ENCODE peak calls at places on chromosomes 13 and 19, in four cellular contexts. U is thoracic aorta, L is fibroblast of pulmonary artery, M is neural progenitor cell. W is an unnamed sample.

GRCh38 chr19:46670874-46671273 is 9.9 kb upstream of the DACT3 start:
- DNase-seq in U (no peak), M (no peak), L (peak; percentile 11), W (no peak)

GRCh38 chr19:2239771-2240770 is 3.4 kb downstream of the SF3A2 start:
- DNase-seq in L (peak; percentile 57), U (no peak), M (peak; percentile 90), W (no peak)

GRCh38 chr19:9848060-9848459 is 12.9 kb downstream of the PIN1 start:
- DNase-seq in L (no peak), U (no peak), M (peak; percentile 65), W (no peak)

GRCh38 chr19:41792513-41793413 is 3.6 kb upstream of the CEACAM3 start:
- DNase-seq in M (peak; percentile 79), L (peak; percentile 56), U (no peak), W (no peak)

GRCh38 chr13:89920461-89920860 is 1427.0 kb upstream of the MIR17HG start:
- DNase-seq in U (no peak), L (no peak), M (no peak), W (no peak)

GRCh38 chr19:3975144-3975543 is 4.2 kb upstream of the DAPK3 start:
- DNase-seq in L (no peak), U (no peak), M (no peak), W (no peak)

GRCh38 chr19:33444993-33445751 is 71.7 kb downstream of the CEBPG start:
- DNase-seq in L (no peak), M (no peak), U (no peak), W (no peak)

GRCh38 chr19:46133777-46134231 is 9.3 kb upstream of the IGFL3 start:
- DNase-seq in M (peak; percentile 35), U (no peak), L (peak; percentile 10), W (no peak)

GRCh38 chr19:17695198-17695597 is 7.0 kb upstream of the UNC13A start:
- DNase-seq in L (no peak), U (no peak), M (no peak), W (no peak)

GRCh38 chr19:41776700-41777099 is 19.7 kb upstream of the CEACAM3 start:
- DNase-seq in M (no peak), U (no peak), L (no peak), W (no peak)

GRCh38 chr13:94252209-94252608 is 227.3 kb downstream of the DCT start:
- DNase-seq in L (no peak), M (no peak), U (no peak), W (no peak)
- H3K4me3 ChIP-seq in L (no peak overlapping the region), M (no peak overlapping the region), U (no peak overlapping the region), W (no peak overlapping the region)

DNA sequence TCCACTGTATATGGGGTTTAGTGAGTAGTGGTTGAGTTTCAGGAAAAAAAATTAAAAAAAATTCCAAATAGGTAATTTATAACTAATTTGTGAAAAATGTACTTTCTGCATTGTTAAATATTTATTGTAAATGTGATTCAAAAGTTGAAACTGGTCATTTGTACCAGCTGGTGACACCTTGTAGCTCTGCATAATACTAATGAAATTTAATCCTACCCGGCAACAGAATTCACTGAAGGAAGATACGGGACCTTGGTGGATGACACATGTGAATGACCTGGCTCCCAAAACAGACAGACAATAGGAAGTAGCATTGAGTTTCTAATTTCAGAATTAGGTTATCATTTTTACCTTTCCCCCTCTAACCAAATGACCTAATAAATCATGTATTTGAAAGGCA is 73.8 kb downstream of the SLITRK6 start:
- DNase-seq in U (no peak), M (no peak), L (no peak), W (no peak)
- H3K4me3 ChIP-seq in U (no peak overlapping the region), M (no peak overlapping the region), L (no peak overlapping the region), W (no peak overlapping the region)

DNA sequence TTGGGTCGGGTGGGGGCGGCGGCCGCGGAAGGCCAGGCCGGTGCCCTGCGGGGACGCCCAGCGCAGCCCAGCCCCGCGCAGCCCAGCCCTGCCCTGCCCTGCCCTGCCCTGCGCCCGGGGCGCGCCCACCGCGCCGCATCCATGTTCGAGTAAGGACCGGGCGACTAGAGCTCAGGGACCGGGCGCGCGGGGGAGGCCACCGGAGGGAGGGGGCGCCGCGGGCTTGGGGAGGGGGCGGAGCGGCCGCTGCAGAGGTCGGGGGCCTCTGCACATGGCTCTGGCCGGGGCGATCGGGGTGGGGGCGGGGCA is 169 bp downstream of the GRAMD1A start:
- DNase-seq in L (no peak), U (no peak), M (no peak), W (no peak)
- H3K4me3 ChIP-seq in L (peak overlapping the region; percentile 86), U (peak overlapping the region; percentile 95), M (peak overlapping the region; percentile 86), W (peak overlapping the region; percentile 81)

GRCh38 chr19:47786566-47786965 is 8.1 kb downstream of the SELENOW start:
- DNase-seq in M (no peak), U (no peak), L (no peak), W (no peak)

GRCh38 chr19:47792616-47793015 is 11.7 kb downstream of the TPRX1 start:
- DNase-seq in M (no peak), L (no peak), U (no peak), W (no peak)

GRCh38 chr19:47794526-47794925 is 9.8 kb downstream of the TPRX1 start:
- DNase-seq in L (no peak), U (no peak), M (peak; percentile 21), W (no peak)

DNA sequence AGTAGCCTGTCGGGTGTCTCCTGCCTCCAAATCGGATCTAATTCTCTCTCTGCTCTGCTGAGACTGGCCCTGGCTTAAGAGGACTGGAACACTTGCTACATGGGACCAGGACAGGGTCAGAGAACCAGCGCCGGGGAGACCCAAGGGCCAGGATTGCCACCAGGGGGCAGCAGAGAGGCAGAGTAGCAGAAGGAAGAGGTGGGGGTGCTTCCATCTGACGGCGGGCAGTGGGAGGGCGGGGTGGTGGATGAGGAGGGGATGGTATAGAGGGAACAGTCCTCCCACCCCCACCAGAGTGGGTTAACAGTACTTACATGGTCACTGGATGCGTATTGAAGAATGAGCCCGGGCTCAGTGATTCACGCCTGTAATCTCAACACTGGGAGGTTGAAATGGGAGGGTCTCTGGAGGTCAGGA is 11.9 kb downstream of the SELENOW start:
- DNase-seq in L (peak; percentile 73), M (peak; percentile 96), U (peak; percentile 50), W (no peak)
- H3K4me3 ChIP-seq in L (no peak overlapping the region), M (no peak overlapping the region), U (no peak overlapping the region), W (no peak overlapping the region)

DNA sequence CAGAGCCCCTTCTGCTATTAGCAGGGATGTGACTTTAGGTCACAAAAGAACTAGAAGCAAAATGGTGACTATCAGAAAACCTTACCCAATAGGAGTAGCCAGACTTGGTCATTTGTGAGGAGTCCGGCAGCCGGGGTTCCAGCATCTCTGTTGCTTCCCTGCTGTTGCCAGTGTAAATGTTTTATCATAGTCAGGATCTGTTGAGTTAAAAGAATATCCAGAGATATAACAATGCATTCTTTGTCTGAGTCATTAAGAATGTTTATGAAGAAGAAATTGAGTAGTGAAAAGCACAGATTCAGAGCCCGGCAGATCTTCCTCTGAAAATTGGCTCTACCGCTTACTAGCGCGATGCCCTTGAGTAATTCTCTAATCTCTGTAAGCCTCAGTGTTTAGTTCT is 84.2 kb downstream of the COL4A2 start:
- DNase-seq in U (no peak), M (no peak), L (peak; percentile 61), W (no peak)
- H3K4me3 ChIP-seq in U (no peak overlapping the region), M (no peak overlapping the region), L (no peak overlapping the region), W (no peak overlapping the region)

DNA sequence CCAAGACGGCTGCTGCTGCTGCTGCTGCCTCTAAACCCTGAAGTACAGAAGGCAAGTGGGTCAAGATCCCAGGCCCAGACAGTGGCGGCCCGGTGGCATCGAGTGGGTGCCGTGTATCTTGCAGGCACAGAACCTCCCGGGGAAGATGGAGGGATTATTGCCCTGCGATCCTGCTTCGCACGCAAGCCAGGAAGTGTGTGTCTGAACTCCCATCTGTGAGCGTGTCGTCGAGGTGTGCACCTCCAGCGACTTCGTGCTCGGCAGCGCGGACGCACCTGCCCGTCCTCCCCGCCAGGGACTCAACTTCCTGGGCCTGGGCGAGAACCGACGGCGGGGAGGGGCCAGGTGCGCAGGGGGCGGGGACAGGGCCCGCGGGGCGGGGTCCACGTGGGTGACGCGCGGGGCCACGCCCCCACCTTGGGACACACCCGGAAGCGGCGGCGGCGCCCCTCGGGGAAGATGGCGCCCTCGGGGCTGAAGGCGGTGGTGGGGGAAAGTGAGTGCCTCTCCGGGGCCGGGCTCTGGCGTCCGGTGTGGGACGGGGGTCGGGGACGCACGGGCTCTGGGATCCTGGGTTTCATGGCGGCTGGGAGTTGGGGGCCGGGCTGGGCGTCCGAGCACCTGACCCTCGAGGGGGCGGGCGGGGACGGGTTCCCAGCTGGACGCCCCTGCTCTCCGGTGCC is at the start of gene STXBP2:
- DNase-seq in U (no peak), L (peak; percentile 42), M (peak; percentile 89), W (no peak)
- H3K4me3 ChIP-seq in U (peak within 1 kb of the TSS; percentile 65), L (peak within 1 kb of the TSS; percentile 64), M (peak within 1 kb of the TSS; percentile 63), W (peak within 1 kb of the TSS; percentile 25)

DNA sequence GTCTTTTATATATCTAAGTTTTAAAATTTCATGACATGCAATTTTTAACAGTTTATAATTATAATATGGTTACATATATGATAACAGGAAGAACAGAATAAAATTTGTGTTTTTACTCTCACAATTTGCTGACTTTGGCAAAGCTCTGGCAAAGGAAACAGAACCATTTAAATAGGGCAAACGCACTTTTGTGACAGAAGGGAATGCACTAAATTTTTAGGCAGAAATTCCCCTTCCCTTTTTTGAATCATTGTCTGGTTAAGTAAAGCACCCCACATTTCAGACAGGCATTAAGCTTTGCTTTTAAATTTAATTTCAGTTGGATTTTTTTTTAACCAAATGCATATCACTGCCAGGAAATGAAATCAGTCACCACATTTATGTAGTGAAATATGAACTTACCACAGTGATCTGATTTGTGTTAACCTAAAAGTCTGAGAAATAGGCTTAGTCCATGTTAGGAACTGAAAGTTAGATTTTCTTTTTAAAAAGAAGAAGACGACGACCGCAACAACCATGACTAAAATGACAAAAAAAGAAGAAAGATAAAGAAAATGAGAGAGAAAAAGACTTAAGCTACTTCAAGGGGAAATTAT is 10.8 kb downstream of the GPR183 start:
- DNase-seq in L (no peak), M (no peak), U (no peak), W (no peak)
- H3K4me3 ChIP-seq in L (no peak overlapping the region), M (no peak overlapping the region), U (no peak overlapping the region), W (no peak overlapping the region)

GRCh38 chr13:57666554-57666953 is 35.0 kb downstream of the PCDH17 start:
- DNase-seq in M (peak; percentile 12), U (no peak), L (no peak), W (no peak)

GRCh38 chr13:57673197-57673596 is 41.7 kb downstream of the PCDH17 start:
- DNase-seq in U (no peak), M (peak; percentile 71), L (no peak), W (no peak)

DNA sequence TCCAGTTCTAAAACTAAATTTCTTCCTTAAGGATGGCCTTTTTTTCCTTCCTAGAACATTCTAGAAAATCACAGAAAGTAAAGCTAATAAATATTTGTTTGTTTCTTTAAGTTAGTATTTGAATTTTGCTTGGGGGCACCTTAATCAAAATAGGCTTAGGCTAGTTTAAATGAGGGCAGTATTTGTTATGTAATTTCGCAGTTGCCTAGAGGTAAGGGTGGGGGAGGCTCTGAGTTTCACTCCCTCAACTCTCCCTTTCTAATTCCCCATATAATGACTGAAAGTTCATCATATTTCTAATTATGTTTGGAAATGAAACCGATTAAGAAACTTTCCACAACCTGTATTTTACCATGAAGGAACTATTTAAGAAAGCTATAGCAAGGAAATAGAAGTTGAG is 40.6 kb downstream of the PCDH17 start:
- DNase-seq in U (no peak), L (no peak), M (no peak), W (no peak)
- H3K4me3 ChIP-seq in U (no peak overlapping the region), L (no peak overlapping the region), M (no peak overlapping the region), W (no peak overlapping the region)